ENCODE peak calls at places on chromosomes 13 and 19, in seven cellular contexts. B, Z, Y, F, M, G and D are unnamed samples.
A peak's percentile ranks its signal among the peaks of the same experiment; 100 is the strongest.

GRCh38 chr13:25169356-25169755 is 2.7 kb downstream of the AMER2 start:
- DNase-seq in B (no peak), Z (no peak), Y (no peak), F (no peak), M (no peak), G (no peak), D (no peak)

GRCh38 chr13:29454931-29455481 is 140.5 kb downstream of the SLC7A1 start:
- DNase-seq in B (peak; percentile 62), Z (peak; percentile 4), Y (no peak), F (peak; percentile 35), M (no peak), G (no peak), D (no peak)

GRCh38 chr19:58513694-58514563 is 2.1 kb upstream of the SLC27A5 start:
- DNase-seq in B (peak; percentile 96), Z (peak; percentile 67), Y (peak; percentile 20), F (peak; percentile 85), M (peak; percentile 94), G (peak; percentile 25), D (peak; percentile 87)

GRCh38 chr19:16062789-16063188 is 13.5 kb upstream of the TPM4 start:
- DNase-seq in B (peak; percentile 74), Z (no peak), Y (no peak), F (no peak), M (peak; percentile 88), G (no peak), D (no peak)

GRCh38 chr19:8074501-8074900 is 21.9 kb downstream of the CCL25 start:
- DNase-seq in B (peak; percentile 49), Z (no peak), Y (no peak), F (no peak), M (no peak), G (no peak), D (no peak)

GRCh38 chr13:112431734-112432133 is 55.6 kb downstream of the SPACA7 start:
- DNase-seq in B (no peak), Z (no peak), Y (no peak), F (no peak), M (no peak), G (no peak), D (no peak)

GRCh38 chr13:98466634-98467236 is 110.2 kb downstream of the STK24 start:
- DNase-seq in B (peak; percentile 45), Z (peak; percentile 58), Y (no peak), F (peak; percentile 64), M (no peak), G (no peak), D (no peak)

GRCh38 chr13:87005511-87005910 is 665.7 kb upstream of the SLITRK5 start:
- DNase-seq in B (no peak), Z (no peak), Y (no peak), F (no peak), M (no peak), G (no peak), D (no peak)

GRCh38 chr19:55581145-55581827 is 638 bp upstream of the ZNF579 start:
- DNase-seq in B (peak; percentile 25), Z (no peak), Y (no peak), F (no peak), M (no peak), G (no peak), D (no peak)

GRCh38 chr19:48878219-48879024 is 6.2 kb downstream of the PPP1R15A start:
- DNase-seq in B (no peak), Z (no peak), Y (no peak), F (no peak), M (no peak), G (no peak), D (no peak)

GRCh38 chr19:11159598-11160001 is 4.0 kb upstream of the SPC24 start:
- DNase-seq in B (no peak), Z (no peak), Y (no peak), F (peak; percentile 65), M (no peak), G (no peak), D (no peak)

GRCh38 chr19:55642153-55643002 is 1.1 kb upstream of the ZNF581 start:
- DNase-seq in B (no peak), Z (no peak), Y (no peak), F (no peak), M (no peak), G (no peak), D (no peak)

GRCh38 chr13:45372189-45373115 is 31.5 kb upstream of the TPT1 start:
- DNase-seq in B (no peak), Z (no peak), Y (no peak), F (peak; percentile 23), M (no peak), G (peak; percentile 19), D (no peak)

GRCh38 chr13:74346960-74347359 is 212.8 kb upstream of the KLF12 start:
- DNase-seq in B (no peak), Z (no peak), Y (no peak), F (no peak), M (no peak), G (no peak), D (no peak)

GRCh38 chr13:26985285-26985878 is 186.2 kb downstream of the USP12 start:
- DNase-seq in B (peak; percentile 93), Z (peak; percentile 47), Y (no peak), F (peak; percentile 84), M (peak; percentile 90), G (peak; percentile 60), D (peak; percentile 53)

GRCh38 chr19:3368441-3368795 is 2.0 kb downstream of the NFIC start:
- DNase-seq in B (no peak), Z (no peak), Y (no peak), F (no peak), M (no peak), G (no peak), D (no peak)
- H3K4me3 ChIP-seq in B (no peak overlapping the region), Z (peak overlapping the region; percentile 83), Y (peak overlapping the region; percentile 69), F (peak overlapping the region; percentile 82), M (peak overlapping the region; percentile 92), G (peak overlapping the region; percentile 82), D (peak overlapping the region; percentile 75)

DNA sequence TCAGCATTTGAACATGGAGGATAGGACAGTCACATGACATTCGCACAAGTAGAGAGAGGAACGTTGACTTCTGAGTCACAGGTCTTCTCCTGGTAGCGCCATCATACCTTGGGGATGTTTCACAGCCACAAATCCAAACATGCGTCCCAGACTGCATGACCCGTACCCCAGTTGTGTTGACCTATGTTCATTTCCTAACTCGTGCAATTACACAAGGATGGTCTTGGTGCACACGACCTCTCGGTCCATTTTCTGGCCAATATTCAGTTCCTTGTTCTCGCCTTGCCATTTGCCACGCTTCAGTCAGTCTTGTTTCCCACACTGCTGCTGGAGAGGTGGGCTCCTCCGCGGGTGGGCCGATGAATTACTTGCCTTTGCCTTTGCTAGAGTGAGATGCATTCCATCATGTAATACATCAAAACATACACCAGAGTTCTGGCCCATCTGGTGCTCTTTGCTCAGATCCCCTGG is 87.3 kb downstream of the COL4A2 start:
- DNase-seq in B (no peak), Z (no peak), Y (no peak), F (peak; percentile 92), M (no peak), G (no peak), D (no peak)
- TF ChIP-seq CTCF in B (no peak), Z (no peak), Y (no peak), F (no peak), M (no peak), G (no peak), D (no peak)

GRCh38 chr19:35796645-35797542 is 15.8 kb downstream of the PRODH2 start:
- DNase-seq in B (no peak), Z (no peak), Y (no peak), F (no peak), M (no peak), G (no peak), D (no peak)
- H3K4me3 ChIP-seq in B (no peak overlapping the region), Z (no peak overlapping the region), Y (no peak overlapping the region), F (no peak overlapping the region), M (no peak overlapping the region), G (no peak overlapping the region), D (no peak overlapping the region)

DNA sequence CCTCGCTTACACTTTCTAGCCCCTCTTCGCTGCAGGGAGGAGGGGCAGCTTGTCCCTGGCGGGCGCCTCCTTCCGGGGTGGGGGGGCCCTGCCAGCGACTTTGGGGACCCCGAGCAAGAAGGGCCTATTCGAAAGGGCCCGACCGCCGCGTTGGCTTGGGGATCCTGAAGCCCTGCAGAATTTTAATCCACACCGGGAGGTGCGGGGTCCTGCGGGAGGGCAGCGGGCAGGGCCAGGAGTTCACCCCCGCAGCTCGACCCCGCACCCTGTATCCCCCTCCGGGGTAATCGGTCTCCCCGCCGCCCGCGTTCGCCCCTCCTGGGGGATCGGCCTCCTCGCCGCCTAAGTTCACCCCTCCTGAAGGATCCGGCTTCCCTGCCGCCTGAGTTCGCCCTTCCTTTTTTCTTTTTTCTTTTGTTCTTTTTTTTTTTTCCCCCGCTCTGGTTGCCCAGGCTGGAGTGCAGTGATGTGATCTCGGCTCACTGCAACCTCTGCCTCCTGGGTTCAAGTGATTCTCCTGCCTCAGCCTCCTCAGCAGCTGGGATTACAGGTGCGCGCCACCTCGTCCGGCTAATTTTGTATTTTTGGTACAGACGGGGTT is 688 bp downstream of the MOB3A start:
- DNase-seq in B (no peak), Z (no peak), Y (no peak), F (no peak), M (peak; percentile 65), G (no peak), D (no peak)
- TF ChIP-seq CTCF in B (no peak), Z (no peak), Y (no peak), F (no peak), M (no peak), G (no peak), D (no peak)

GRCh38 chr19:49894879-49895565 is 1.7 kb downstream of the IL4I1 start:
- DNase-seq in B (no peak), Z (no peak), Y (no peak), F (no peak), M (no peak), G (no peak), D (no peak)
- H3K4me3 ChIP-seq in B (no peak overlapping the region), Z (no peak overlapping the region), Y (no peak overlapping the region), F (no peak overlapping the region), M (no peak overlapping the region), G (no peak overlapping the region), D (peak overlapping the region; percentile 59)

GRCh38 chr19:2253106-2254051 is 2.8 kb downstream of the JSRP1 start:
- DNase-seq in B (peak; percentile 76), Z (no peak), Y (no peak), F (no peak), M (no peak), G (no peak), D (no peak)

GRCh38 chr19:2255112-2255845 is 938 bp downstream of the JSRP1 start:
- DNase-seq in B (no peak), Z (no peak), Y (no peak), F (no peak), M (no peak), G (no peak), D (no peak)

GRCh38 chr19:2252481-2253105 is 3.5 kb downstream of the AMH start:
- DNase-seq in B (peak; percentile 36), Z (no peak), Y (no peak), F (no peak), M (no peak), G (no peak), D (no peak)

GRCh38 chr19:2255982-2256685 is at the start of gene JSRP1:
- DNase-seq in B (no peak), Z (no peak), Y (no peak), F (no peak), M (no peak), G (no peak), D (no peak)

GRCh38 chr19:2254052-2254872 is 2.0 kb downstream of the JSRP1 start:
- DNase-seq in B (no peak), Z (no peak), Y (no peak), F (no peak), M (no peak), G (no peak), D (no peak)
- TF ChIP-seq CTCF in B (no peak), Z (no peak), Y (peak; percentile 47), F (peak; percentile 21), M (no peak), G (peak; percentile 28), D (no peak)